ENCODE peak calls at places on chromosomes 6 and 20, in nine cellular contexts. F is heart left ventricle, Z is breast epithelium, Y is IMR-90, U is small intestine, Q is aorta, G is caudate nucleus, W is thoracic aorta, A is uterus. C is an unnamed sample.

GRCh38 chr6:157285422-157285779 is 37.9 kb downstream of the TMEM242 start:
- DNase-seq in F (no peak), Z (no peak), Y (no peak), U (no peak), Q (no peak), G (no peak), W (no peak), A (no peak), C (no peak)

GRCh38 chr6:100484474-100484873 is 19.8 kb upstream of the SIM1 start:
- DNase-seq in F (no peak), Z (no peak), Y (no peak), U (no peak), Q (no peak), G (no peak), W (no peak), A (no peak), C (no peak)

GRCh38 chr6:148968636-148969270 is 221.9 kb downstream of the UST start:
- DNase-seq in F (no peak), Z (no peak), Y (peak), U (no peak), Q (no peak), G (no peak), W (no peak), A (no peak), C (no peak)

GRCh38 chr20:38825901-38826625 is 20.6 kb downstream of the PPP1R16B start:
- DNase-seq in F (no peak), Z (no peak), Y (peak), U (no peak), Q (no peak), G (no peak), W (no peak), A (no peak), C (no peak)

GRCh38 chr6:73703514-73703913 is 7.5 kb downstream of the CD109 start:
- DNase-seq in F (no peak), Z (no peak), Y (no peak), U (no peak), Q (no peak), G (no peak), W (no peak), A (no peak), C (no peak)

GRCh38 chr6:145214570-145214969 is 520.8 kb downstream of the EPM2A start:
- DNase-seq in F (no peak), Z (no peak), Y (peak), U (peak), Q (no peak), G (no peak), W (no peak), A (no peak), C (no peak)

GRCh38 chr20:41717464-41717863 is 99.3 kb upstream of the CHD6 start:
- DNase-seq in F (no peak), Z (no peak), Y (no peak), U (no peak), Q (no peak), G (no peak), W (no peak), A (no peak), C (no peak)

GRCh38 chr6:1678966-1679690 is 69.4 kb downstream of the FOXC1 start:
- DNase-seq in F (no peak), Z (no peak), Y (no peak), U (no peak), Q (no peak), G (no peak), W (no peak), A (no peak), C (no peak)

GRCh38 chr20:54062812-54063280 is 7.5 kb downstream of the BCAS1 start:
- DNase-seq in F (no peak), Z (no peak), Y (peak), U (peak), Q (no peak), G (peak), W (no peak), A (no peak), C (no peak)

GRCh38 chr6:170029416-170030283 is 261.2 kb downstream of the DLL1 start:
- DNase-seq in F (no peak), Z (peak), Y (no peak), U (no peak), Q (peak), G (no peak), W (no peak), A (no peak), C (peak)

GRCh38 chr20:22586645-22587310 is 2.4 kb upstream of the FOXA2 start:
- DNase-seq in F (no peak), Z (no peak), Y (no peak), U (peak), Q (peak), G (no peak), W (no peak), A (no peak), C (no peak)
- H3K27ac ChIP-seq in F (no peak), Z (no peak), Y (no peak), U (no peak), Q (no peak), G (no peak), W (no peak), A (no peak), C (no peak)

DNA sequence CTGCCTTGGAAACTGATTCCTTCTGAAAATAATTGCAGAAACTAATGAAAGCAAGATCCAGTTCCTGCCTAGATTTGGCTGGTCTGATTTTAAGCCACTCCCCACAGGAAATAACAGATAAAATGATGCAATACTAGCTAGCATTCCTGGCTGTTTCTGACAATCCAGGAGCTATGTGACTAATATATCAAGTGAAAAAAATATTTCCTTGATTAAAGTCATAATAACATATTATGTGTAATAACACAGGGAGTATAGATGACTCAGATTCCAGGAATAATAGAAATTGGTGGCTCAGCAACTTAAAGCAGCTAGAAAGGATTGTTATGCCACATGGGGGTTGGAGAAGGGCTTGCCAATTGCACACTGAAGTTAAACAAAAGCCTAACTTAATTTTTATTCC is 182.7 kb upstream of the SALL4 start:
- DNase-seq in F (no peak), Z (no peak), Y (peak), U (peak), Q (no peak), G (no peak), W (no peak), A (peak), C (no peak)
- H3K27ac ChIP-seq in F (no peak), Z (peak), Y (peak), U (peak), Q (no peak), G (no peak), W (peak), A (peak), C (peak)

DNA sequence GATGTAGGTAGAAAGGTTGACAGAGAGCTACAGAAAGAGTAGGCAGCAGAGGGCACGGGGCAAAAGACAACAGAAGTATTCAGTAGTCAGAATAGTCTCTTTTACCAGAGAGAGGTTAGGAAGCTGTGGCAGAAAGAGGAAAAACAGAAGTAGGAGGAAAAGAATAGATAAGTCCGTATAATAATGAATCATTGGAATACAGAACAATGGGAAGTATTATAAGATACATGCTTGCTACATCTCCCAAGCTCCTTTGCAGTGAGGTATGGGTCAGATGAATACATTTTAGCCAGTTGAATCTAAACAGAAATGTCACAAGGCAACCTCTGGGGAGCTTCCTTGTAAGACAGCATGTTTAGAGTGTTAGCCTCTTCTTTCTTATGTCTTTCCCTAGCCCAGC is 570.5 kb upstream of the CITED2 start:
- DNase-seq in F (no peak), Z (no peak), Y (no peak), U (no peak), Q (no peak), G (no peak), W (no peak), A (no peak), C (no peak)
- H3K27ac ChIP-seq in F (no peak), Z (no peak), Y (no peak), U (no peak), Q (no peak), G (no peak), W (no peak), A (no peak), C (no peak)

GRCh38 chr20:48926816-48927215 is 5.3 kb downstream of the ARFGEF2 start:
- DNase-seq in F (no peak), Z (no peak), Y (no peak), U (no peak), Q (no peak), G (no peak), W (no peak), A (no peak), C (no peak)

GRCh38 chr20:48930878-48931277 is 9.4 kb downstream of the ARFGEF2 start:
- DNase-seq in F (no peak), Z (no peak), Y (no peak), U (no peak), Q (no peak), G (no peak), W (no peak), A (no peak), C (no peak)

GRCh38 chr20:48931527-48932374 is 10.2 kb downstream of the ARFGEF2 start:
- DNase-seq in F (no peak), Z (no peak), Y (no peak), U (no peak), Q (peak), G (no peak), W (no peak), A (no peak), C (no peak)

GRCh38 chr20:48930035-48930434 is 8.5 kb downstream of the ARFGEF2 start:
- DNase-seq in F (no peak), Z (no peak), Y (no peak), U (no peak), Q (no peak), G (no peak), W (no peak), A (no peak), C (no peak)

GRCh38 chr20:48928832-48929725 is 7.6 kb downstream of the ARFGEF2 start:
- DNase-seq in F (no peak), Z (no peak), Y (peak), U (no peak), Q (no peak), G (no peak), W (no peak), A (no peak), C (peak)
- H3K27ac ChIP-seq in F (peak), Z (peak), Y (peak), U (no peak), Q (peak), G (peak), W (peak), A (peak), C (peak)

DNA sequence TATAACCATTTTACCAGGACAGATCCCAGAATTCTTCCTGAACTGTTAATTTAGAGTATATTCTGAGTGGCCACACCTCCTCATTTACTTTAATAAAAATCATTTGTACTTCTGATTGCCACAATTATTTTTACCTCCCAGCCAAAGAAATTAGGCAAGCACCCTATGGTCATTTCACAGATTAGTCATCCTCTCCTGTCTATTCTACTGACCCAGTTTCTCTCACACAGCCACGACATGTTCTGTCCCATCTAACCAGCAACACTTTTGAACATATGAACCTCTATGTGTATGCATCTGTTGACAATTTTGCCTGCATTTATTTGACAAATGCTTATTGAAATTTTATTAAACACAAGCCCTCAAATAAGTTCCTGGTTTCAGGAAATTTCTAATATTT is 202.6 kb upstream of the STXBP5 start:
- DNase-seq in F (no peak), Z (no peak), Y (no peak), U (no peak), Q (no peak), G (no peak), W (no peak), A (no peak), C (no peak)
- H3K27ac ChIP-seq in F (no peak), Z (no peak), Y (no peak), U (no peak), Q (no peak), G (no peak), W (no peak), A (no peak), C (no peak)

GRCh38 chr6:30154061-30154460 is 7.0 kb downstream of the TRIM10 start:
- DNase-seq in F (no peak), Z (no peak), Y (no peak), U (no peak), Q (no peak), G (no peak), W (no peak), A (no peak), C (no peak)

GRCh38 chr6:30158475-30159025 is 2.5 kb downstream of the TRIM10 start:
- DNase-seq in F (no peak), Z (no peak), Y (no peak), U (no peak), Q (no peak), G (no peak), W (no peak), A (no peak), C (no peak)

GRCh38 chr6:30155522-30156261 is 5.3 kb downstream of the TRIM10 start:
- DNase-seq in F (no peak), Z (no peak), Y (no peak), U (no peak), Q (no peak), G (no peak), W (no peak), A (no peak), C (no peak)

GRCh38 chr6:30154709-30155521 is 6.1 kb downstream of the TRIM10 start:
- DNase-seq in F (no peak), Z (no peak), Y (peak), U (peak), Q (no peak), G (no peak), W (no peak), A (no peak), C (no peak)

DNA sequence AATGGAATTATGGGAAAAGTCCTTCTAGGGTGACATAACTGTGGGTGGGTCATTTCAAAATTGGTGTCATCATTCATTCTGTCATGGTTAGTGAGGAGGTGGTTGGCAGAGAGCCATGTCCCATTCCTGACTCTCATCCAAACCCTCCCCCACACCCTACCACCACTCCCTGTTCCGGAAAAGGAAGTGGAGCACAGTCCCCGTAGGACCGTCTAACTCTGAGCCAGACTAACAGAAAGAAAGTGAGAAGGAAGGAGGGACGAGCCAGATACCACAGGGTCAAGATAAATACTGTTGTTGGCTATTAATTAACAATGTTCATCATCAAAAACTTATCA is 4.8 kb downstream of the TRIM10 start:
- DNase-seq in F (no peak), Z (no peak), Y (no peak), U (peak), Q (no peak), G (no peak), W (no peak), A (peak), C (peak)
- H3K27ac ChIP-seq in F (no peak), Z (no peak), Y (no peak), U (peak), Q (no peak), G (no peak), W (no peak), A (no peak), C (no peak)

DNA sequence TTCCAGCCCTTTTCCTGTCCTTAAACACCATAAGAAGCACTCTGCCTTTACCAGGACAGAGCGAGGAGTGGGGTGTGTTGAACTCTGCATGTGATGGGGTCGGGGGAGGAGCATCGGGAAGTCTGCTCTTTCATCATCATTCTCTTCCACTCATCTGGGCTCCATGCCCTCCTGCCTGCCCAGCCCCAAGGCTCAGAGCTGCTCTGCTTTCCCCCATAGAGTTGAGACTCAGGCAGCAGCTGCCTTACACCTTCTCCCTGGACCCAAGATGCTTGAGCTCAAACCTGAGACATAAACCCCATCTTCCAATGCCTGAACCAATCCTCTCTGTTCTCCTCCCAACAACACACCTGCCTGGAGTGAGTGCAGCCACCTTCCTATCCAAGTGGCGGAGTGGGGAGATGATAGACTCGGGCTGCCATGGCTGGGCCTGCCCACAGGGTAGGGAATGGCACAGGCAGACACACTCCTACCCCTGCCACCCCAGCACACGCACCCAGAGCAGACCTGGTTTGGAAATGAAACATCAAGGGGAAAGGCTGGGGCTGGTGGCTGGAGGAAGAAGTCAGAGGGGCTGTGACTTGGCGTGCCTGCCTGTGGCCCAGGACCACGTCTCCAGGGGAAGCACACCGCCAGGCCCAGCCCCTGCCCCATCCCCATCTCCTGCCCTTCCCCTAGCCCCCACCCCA is 28.4 kb downstream of the TFEB start:
- DNase-seq in F (peak), Z (no peak), Y (peak), U (no peak), Q (no peak), G (no peak), W (no peak), A (peak), C (peak)
- H3K27ac ChIP-seq in F (peak), Z (peak), Y (no peak), U (peak), Q (no peak), G (peak), W (peak), A (peak), C (peak)

C was measured in tibial artery.